ENCODE peak calls at places on chromosome 21, in seven cellular contexts. A is stimulated activated CD8-positive, alpha-beta memory T cell treated with anti-CD3 and anti-CD28 coated beads, Interleukin-4, amount 100 ng/mL, for 1 hour; K is heart right ventricle; B is type B pancreatic cell; Z is T47D; T is osteocyte; O is progenitor cell of endocrine pancreas. C is an unnamed sample.

GRCh38 chr21:24729568-24729967 is 877.7 kb downstream of the MRPL39 start:
- DNase-seq in B (no peak), K (no peak), Z (no peak), T (no peak), A (no peak), O (no peak), C (peak; percentile 4)

GRCh38 chr21:45975017-45975595 is 6.5 kb upstream of the COL6A1 start:
- DNase-seq in T (no peak), B (peak; percentile 72), Z (no peak), A (no peak), O (no peak), K (peak; percentile 77), C (no peak)

GRCh38 chr21:16794944-16795343 is 717.9 kb upstream of the CXADR start:
- DNase-seq in T (no peak), K (no peak), O (no peak), Z (no peak), B (no peak), A (no peak), C (peak; percentile 73)

GRCh38 chr21:28719731-28720130 is 272.9 kb downstream of the LTN1 start:
- DNase-seq in B (no peak), A (no peak), T (no peak), Z (no peak), O (no peak), K (no peak), C (no peak)

GRCh38 chr21:44345495-44345894 is 6.3 kb upstream of the CFAP410 start:
- DNase-seq in T (no peak), B (no peak), Z (no peak), O (no peak), A (no peak), K (no peak), C (no peak)

GRCh38 chr21:42200906-42201614 is 17.9 kb upstream of the ABCG1 start:
- DNase-seq in T (peak; percentile 67), A (no peak), K (no peak), B (no peak), O (no peak), Z (no peak), C (no peak)

GRCh38 chr21:44503901-44504399 is 36.0 kb downstream of the KRTAP10-1 start:
- DNase-seq in A (no peak), T (no peak), B (no peak), Z (no peak), O (no peak), K (no peak), C (no peak)

GRCh38 chr21:9839011-9839661 is 682.2 kb upstream of the TPTE start:
- DNase-seq in O (no peak), T (peak; percentile 93), A (no peak), Z (no peak), K (peak; percentile 23), B (no peak), C (no peak)

GRCh38 chr21:22871692-22872091 is 1873.5 kb downstream of the NCAM2 start:
- DNase-seq in B (no peak), K (no peak), T (no peak), O (no peak), Z (no peak), A (no peak), C (peak; percentile 70)

GRCh38 chr21:45322960-45323461 is 35.3 kb upstream of the POFUT2 start:
- DNase-seq in K (peak; percentile 28), B (no peak), A (no peak), O (no peak), Z (no peak), T (no peak), C (no peak)

GRCh38 chr21:44817506-44817880 is 369 bp downstream of the SUMO3 start:
- DNase-seq in B (peak; percentile 93), K (peak; percentile 96), A (peak; percentile 85), Z (peak; percentile 89), T (peak; percentile 94), O (peak; percentile 81), C (peak; percentile 58)

GRCh38 chr21:46118871-46119564 is 21.1 kb downstream of the COL6A2 start:
- DNase-seq in B (peak; percentile 65), A (no peak), O (peak; percentile 6), K (no peak), T (peak; percentile 84), Z (no peak), C (no peak)

GRCh38 chr21:41719691-41720090 is 47.2 kb downstream of the RIPK4 start:
- DNase-seq in Z (no peak), T (no peak), A (no peak), K (no peak), O (no peak), B (no peak), C (no peak)

GRCh38 chr21:29008373-29008772 is 10.8 kb downstream of the RWDD2B start:
- DNase-seq in A (no peak), T (no peak), Z (no peak), B (no peak), K (no peak), O (no peak), C (no peak)

GRCh38 chr21:45293726-45294401 is 6.2 kb upstream of the POFUT2 start:
- DNase-seq in T (peak; percentile 80), O (peak; percentile 8), A (no peak), K (no peak), B (peak; percentile 69), Z (no peak), C (no peak)

GRCh38 chr21:34846601-34847112 is 177.9 kb downstream of the CLIC6 start:
- DNase-seq in A (no peak), Z (no peak), K (no peak), B (no peak), T (no peak), O (peak; percentile 21), C (peak; percentile 87)

GRCh38 chr21:28561772-28562171 is 430.9 kb downstream of the LTN1 start:
- DNase-seq in K (no peak), A (no peak), O (no peak), Z (no peak), T (no peak), B (no peak), C (no peak)

GRCh38 chr21:15433091-15433490 is 296.7 kb upstream of the USP25 start:
- DNase-seq in T (no peak), B (no peak), Z (no peak), O (no peak), A (no peak), K (no peak), C (no peak)

GRCh38 chr21:35525443-35525842 is 476.3 kb upstream of the RUNX1 start:
- DNase-seq in Z (no peak), T (no peak), O (no peak), K (no peak), B (no peak), A (no peak), C (peak; percentile 88)

GRCh38 chr21:45330075-45330781 is 42.5 kb upstream of the POFUT2 start:
- DNase-seq in Z (peak; percentile 61), T (no peak), B (no peak), K (no peak), O (peak; percentile 40), A (no peak), C (peak; percentile 63)

GRCh38 chr21:41497008-41497407 is 10.9 kb downstream of the TMPRSS2 start:
- DNase-seq in Z (no peak), O (no peak), K (no peak), B (no peak), A (no peak), T (no peak), C (no peak)

GRCh38 chr21:43758132-43758619 is 17.9 kb downstream of the CSTB start:
- DNase-seq in B (no peak), A (no peak), T (no peak), O (no peak), K (no peak), Z (no peak), C (no peak)

GRCh38 chr21:40002978-40003377 is 135.7 kb downstream of the PCP4 start:
- DNase-seq in O (no peak), T (no peak), A (no peak), B (no peak), Z (no peak), K (no peak), C (no peak)

GRCh38 chr21:40471103-40471502 is 375.9 kb downstream of the DSCAM start:
- DNase-seq in K (no peak), B (no peak), O (no peak), Z (no peak), T (no peak), A (no peak), C (peak; percentile 8)

GRCh38 chr21:45000637-45001133 is 60.9 kb downstream of the SLX9 start:
- DNase-seq in B (no peak), Z (no peak), A (no peak), O (no peak), T (no peak), K (no peak), C (no peak)

GRCh38 chr21:34736116-34736870 is 67.5 kb downstream of the CLIC6 start:
- DNase-seq in A (no peak), B (no peak), O (no peak), Z (no peak), T (no peak), K (no peak), C (no peak)

GRCh38 chr21:21690068-21690665 is 692.0 kb downstream of the NCAM2 start:
- DNase-seq in T (no peak), K (no peak), A (no peak), O (no peak), Z (no peak), B (no peak), C (no peak)